ENCODE peak calls at places on chromosomes 1 and 21, in seven cellular contexts. One of them, this sample, is unnamed.

GRCh38 chr1:196302981-196303380 is 305.3 kb downstream of the KCNT2 start:
- DNase-seq in KG1: no peak
- DNase-seq in kidney tubule cell: no peak
- DNase-seq in NCI-H2081: no peak
- DNase-seq in NCI-H774: no peak
- DNase-seq in iPS DF 6.9: no peak
- DNase-seq in central memory CD8-positive, alpha-beta T cell: no peak
- DNase-seq in this sample: no peak

GRCh38 chr1:8017495-8018310 is 8.4 kb downstream of the ERRFI1 start:
- DNase-seq in KG1: no peak
- DNase-seq in iPS DF 6.9: no peak
- DNase-seq in central memory CD8-positive, alpha-beta T cell: no peak
- DNase-seq in NCI-H2081: no peak
- DNase-seq in kidney tubule cell: no peak
- DNase-seq in NCI-H774: no peak
- DNase-seq in this sample: no peak

GRCh38 chr1:24157921-24158481 is 15.1 kb upstream of the IL22RA1 start:
- DNase-seq in kidney tubule cell: no peak
- DNase-seq in iPS DF 6.9: no peak
- DNase-seq in central memory CD8-positive, alpha-beta T cell: no peak
- DNase-seq in NCI-H774: no peak
- DNase-seq in KG1: no peak
- DNase-seq in NCI-H2081: peak; percentile 1
- DNase-seq in this sample: no peak

GRCh38 chr1:88877382-88877825 is 14.0 kb downstream of the GTF2B start:
- DNase-seq in iPS DF 6.9: no peak
- DNase-seq in NCI-H2081: peak; percentile 8
- DNase-seq in central memory CD8-positive, alpha-beta T cell: no peak
- DNase-seq in kidney tubule cell: peak; percentile 48
- DNase-seq in KG1: no peak
- DNase-seq in NCI-H774: no peak
- DNase-seq in this sample: peak; percentile 41

GRCh38 chr1:191206808-191207207 is 729.1 kb upstream of the BRINP3 start:
- DNase-seq in NCI-H774: no peak
- DNase-seq in kidney tubule cell: peak; percentile 46
- DNase-seq in central memory CD8-positive, alpha-beta T cell: no peak
- DNase-seq in NCI-H2081: peak; percentile 15
- DNase-seq in iPS DF 6.9: no peak
- DNase-seq in KG1: no peak
- DNase-seq in this sample: peak; percentile 54

GRCh38 chr1:185768371-185768770 is 34.2 kb downstream of the HMCN1 start:
- DNase-seq in KG1: no peak
- DNase-seq in iPS DF 6.9: no peak
- DNase-seq in NCI-H2081: no peak
- DNase-seq in NCI-H774: no peak
- DNase-seq in central memory CD8-positive, alpha-beta T cell: no peak
- DNase-seq in kidney tubule cell: no peak
- DNase-seq in this sample: no peak

GRCh38 chr1:198157847-198158765 is 1.3 kb downstream of the NEK7 start:
- DNase-seq in iPS DF 6.9: no peak
- DNase-seq in NCI-H2081: no peak
- DNase-seq in central memory CD8-positive, alpha-beta T cell: no peak
- DNase-seq in KG1: peak; percentile 80
- DNase-seq in NCI-H774: no peak
- DNase-seq in kidney tubule cell: peak; percentile 35
- DNase-seq in this sample: no peak

GRCh38 chr1:234774971-234775370 is 165.0 kb upstream of the IRF2BP2 start:
- DNase-seq in kidney tubule cell: no peak
- DNase-seq in iPS DF 6.9: no peak
- DNase-seq in central memory CD8-positive, alpha-beta T cell: no peak
- DNase-seq in NCI-H2081: no peak
- DNase-seq in NCI-H774: no peak
- DNase-seq in KG1: no peak
- DNase-seq in this sample: no peak

GRCh38 chr1:7265771-7266371 is 480.6 kb downstream of the CAMTA1 start:
- DNase-seq in NCI-H2081: no peak
- DNase-seq in central memory CD8-positive, alpha-beta T cell: no peak
- DNase-seq in KG1: no peak
- DNase-seq in NCI-H774: no peak
- DNase-seq in kidney tubule cell: peak; percentile 98
- DNase-seq in iPS DF 6.9: no peak
- DNase-seq in this sample: no peak

GRCh38 chr1:51583532-51583931 is 33.4 kb upstream of the OSBPL9 start:
- DNase-seq in NCI-H774: no peak
- DNase-seq in NCI-H2081: no peak
- DNase-seq in KG1: no peak
- DNase-seq in kidney tubule cell: peak; percentile 23
- DNase-seq in central memory CD8-positive, alpha-beta T cell: no peak
- DNase-seq in iPS DF 6.9: no peak
- DNase-seq in this sample: peak; percentile 93

GRCh38 chr1:46983416-46983815 is 40.1 kb upstream of the CYP4X1 start:
- DNase-seq in KG1: no peak
- DNase-seq in NCI-H774: no peak
- DNase-seq in iPS DF 6.9: no peak
- DNase-seq in central memory CD8-positive, alpha-beta T cell: no peak
- DNase-seq in kidney tubule cell: no peak
- DNase-seq in NCI-H2081: no peak
- DNase-seq in this sample: no peak

GRCh38 chr1:149977345-149977744 is 33.2 kb downstream of the OTUD7B start:
- DNase-seq in central memory CD8-positive, alpha-beta T cell: no peak
- DNase-seq in NCI-H774: peak; percentile 1
- DNase-seq in NCI-H2081: peak; percentile 5
- DNase-seq in kidney tubule cell: no peak
- DNase-seq in KG1: no peak
- DNase-seq in iPS DF 6.9: no peak
- DNase-seq in this sample: no peak

GRCh38 chr21:32099812-32100416 is 178.9 kb downstream of the MIS18A start:
- DNase-seq in kidney tubule cell: peak; percentile 9
- DNase-seq in KG1: no peak
- DNase-seq in NCI-H774: no peak
- DNase-seq in NCI-H2081: peak; percentile 39
- DNase-seq in central memory CD8-positive, alpha-beta T cell: no peak
- DNase-seq in iPS DF 6.9: peak; percentile 9
- DNase-seq in this sample: no peak

GRCh38 chr1:25780318-25781129 is 19.5 kb upstream of the SELENON start:
- DNase-seq in KG1: no peak
- DNase-seq in kidney tubule cell: no peak
- DNase-seq in NCI-H774: no peak
- DNase-seq in iPS DF 6.9: no peak
- DNase-seq in NCI-H2081: no peak
- DNase-seq in central memory CD8-positive, alpha-beta T cell: no peak
- DNase-seq in this sample: no peak

GRCh38 chr21:45035477-45035848 is 38.9 kb upstream of the ADARB1 start:
- DNase-seq in NCI-H2081: no peak
- DNase-seq in iPS DF 6.9: no peak
- DNase-seq in NCI-H774: no peak
- DNase-seq in central memory CD8-positive, alpha-beta T cell: no peak
- DNase-seq in KG1: no peak
- DNase-seq in kidney tubule cell: no peak
- DNase-seq in this sample: no peak

GRCh38 chr1:17527036-17527914 is 12.2 kb upstream of the ARHGEF10L start:
- DNase-seq in central memory CD8-positive, alpha-beta T cell: no peak
- DNase-seq in iPS DF 6.9: no peak
- DNase-seq in kidney tubule cell: peak; percentile 81
- DNase-seq in KG1: no peak
- DNase-seq in NCI-H774: no peak
- DNase-seq in NCI-H2081: no peak
- DNase-seq in this sample: no peak

GRCh38 chr1:27970401-27970800 is 10.6 kb downstream of the XKR8 start:
- DNase-seq in NCI-H2081: no peak
- DNase-seq in NCI-H774: no peak
- DNase-seq in KG1: no peak
- DNase-seq in iPS DF 6.9: no peak
- DNase-seq in kidney tubule cell: no peak
- DNase-seq in central memory CD8-positive, alpha-beta T cell: no peak
- DNase-seq in this sample: peak; percentile 78

GRCh38 chr1:199859525-199859924 is 168.0 kb upstream of the NR5A2 start:
- DNase-seq in iPS DF 6.9: no peak
- DNase-seq in central memory CD8-positive, alpha-beta T cell: no peak
- DNase-seq in NCI-H2081: no peak
- DNase-seq in kidney tubule cell: peak; percentile 55
- DNase-seq in KG1: peak; percentile 49
- DNase-seq in NCI-H774: no peak
- DNase-seq in this sample: no peak

GRCh38 chr1:74835046-74835445 is 102.1 kb downstream of the TYW3 start:
- DNase-seq in KG1: no peak
- DNase-seq in central memory CD8-positive, alpha-beta T cell: no peak
- DNase-seq in iPS DF 6.9: no peak
- DNase-seq in kidney tubule cell: peak; percentile 22
- DNase-seq in NCI-H2081: no peak
- DNase-seq in NCI-H774: no peak
- DNase-seq in this sample: peak; percentile 96

GRCh38 chr1:241775021-241775420 is 73.0 kb upstream of the EXO1 start:
- DNase-seq in NCI-H774: no peak
- DNase-seq in kidney tubule cell: peak; percentile 59
- DNase-seq in NCI-H2081: no peak
- DNase-seq in central memory CD8-positive, alpha-beta T cell: no peak
- DNase-seq in KG1: no peak
- DNase-seq in iPS DF 6.9: no peak
- DNase-seq in this sample: no peak

GRCh38 chr1:113579256-113580018 is 179.8 kb downstream of the PHTF1 start:
- DNase-seq in kidney tubule cell: no peak
- DNase-seq in NCI-H774: no peak
- DNase-seq in KG1: no peak
- DNase-seq in central memory CD8-positive, alpha-beta T cell: no peak
- DNase-seq in iPS DF 6.9: no peak
- DNase-seq in NCI-H2081: no peak
- DNase-seq in this sample: no peak

GRCh38 chr21:44420416-44421205 is 34.7 kb upstream of the LRRC3 start:
- DNase-seq in iPS DF 6.9: no peak
- DNase-seq in central memory CD8-positive, alpha-beta T cell: no peak
- DNase-seq in NCI-H2081: no peak
- DNase-seq in NCI-H774: no peak
- DNase-seq in KG1: no peak
- DNase-seq in kidney tubule cell: no peak
- DNase-seq in this sample: no peak

GRCh38 chr1:84298336-84298687 is 3.2 kb upstream of the SAMD13 start:
- DNase-seq in NCI-H774: peak; percentile 42
- DNase-seq in NCI-H2081: peak; percentile 32
- DNase-seq in kidney tubule cell: peak; percentile 56
- DNase-seq in iPS DF 6.9: no peak
- DNase-seq in KG1: peak; percentile 52
- DNase-seq in central memory CD8-positive, alpha-beta T cell: peak; percentile 29
- DNase-seq in this sample: no peak

GRCh38 chr1:110508038-110508437 is 10.9 kb downstream of the KCNA10 start:
- DNase-seq in kidney tubule cell: peak; percentile 21
- DNase-seq in iPS DF 6.9: no peak
- DNase-seq in KG1: no peak
- DNase-seq in NCI-H774: no peak
- DNase-seq in central memory CD8-positive, alpha-beta T cell: no peak
- DNase-seq in NCI-H2081: no peak
- DNase-seq in this sample: no peak